ENCODE peak calls at places on chromosomes 3 and 15, in five cellular contexts. P is mesenchymal stem cell, I is H9, T is H1, D is trophoblast cell. R is an unnamed sample.

GRCh38 chr3:102745881-102746280 is 311.1 kb downstream of the ZPLD1 start:
- DNase-seq in P (no peak), I (no peak), T (no peak), D (no peak), R (no peak)

GRCh38 chr3:69959581-69959980 is 40.0 kb upstream of the SAMMSON start:
- DNase-seq in P (peak; percentile 59), I (no peak), T (no peak), D (no peak), R (no peak)

GRCh38 chr3:175484666-175485065 is 625.5 kb downstream of the NAALADL2 start:
- DNase-seq in P (peak; percentile 11), I (no peak), T (no peak), D (no peak), R (no peak)

GRCh38 chr3:16071246-16071645 is 103.2 kb upstream of the GALNT15 start:
- DNase-seq in P (no peak), I (no peak), T (no peak), D (no peak), R (no peak)

GRCh38 chr3:175749981-175750380 is 890.8 kb downstream of the NAALADL2 start:
- DNase-seq in P (no peak), I (no peak), T (no peak), D (no peak), R (no peak)

GRCh38 chr15:90641581-90642463 is 75.3 kb upstream of the BLM start:
- DNase-seq in P (no peak), I (no peak), T (no peak), D (peak; percentile 71), R (no peak)

GRCh38 chr15:67943961-67944674 is 104.3 kb upstream of the RNU6-1 start:
- DNase-seq in P (peak; percentile 8), I (no peak), T (no peak), D (no peak), R (no peak)

GRCh38 chr3:153783106-153783505 is 338.1 kb upstream of the ARHGEF26 start:
- DNase-seq in P (peak; percentile 40), I (no peak), T (no peak), D (no peak), R (no peak)

GRCh38 chr15:70271422-70272088 is 173.8 kb upstream of the TLE3 start:
- DNase-seq in P (peak; percentile 97), I (no peak), T (peak; percentile 33), D (peak; percentile 79), R (peak; percentile 43)

GRCh38 chr3:139564290-139564861 is 24.8 kb upstream of the RBP1 start:
- DNase-seq in P (no peak), I (peak; percentile 55), T (no peak), D (no peak), R (no peak)

GRCh38 chr3:172512363-172512762 is 10.9 kb downstream of the TNFSF10 start:
- DNase-seq in P (peak; percentile 41), I (no peak), T (no peak), D (peak; percentile 44), R (no peak)

GRCh38 chr3:194854290-194855024 is 168.8 kb downstream of the FAM43A start:
- DNase-seq in P (no peak), I (no peak), T (no peak), D (no peak), R (no peak)

GRCh38 chr3:66236281-66236680 is 15.5 kb downstream of the SLC25A26 start:
- DNase-seq in P (peak; percentile 12), I (no peak), T (no peak), D (no peak), R (no peak)

GRCh38 chr15:94395626-94396025 is 164.3 kb downstream of the MCTP2 start:
- DNase-seq in P (peak; percentile 13), I (no peak), T (no peak), D (no peak), R (no peak)

GRCh38 chr3:103218146-103218545 is 783.3 kb downstream of the ZPLD1 start:
- DNase-seq in P (no peak), I (no peak), T (no peak), D (no peak), R (no peak)

GRCh38 chr3:127786358-127787070 is 35.8 kb downstream of the MGLL start:
- DNase-seq in P (no peak), I (no peak), T (no peak), D (no peak), R (no peak)

GRCh38 chr3:185998136-185998535 is 60.3 kb upstream of the TRA2B start:
- DNase-seq in P (no peak), I (no peak), T (no peak), D (no peak), R (no peak)

GRCh38 chr15:67048281-67049279 is 16.8 kb upstream of the SMAD3 start:
- DNase-seq in P (peak; percentile 89), I (no peak), T (no peak), D (peak; percentile 91), R (no peak)

GRCh38 chr3:69282191-69282590 is 103.7 kb downstream of the FRMD4B start:
- DNase-seq in P (no peak), I (no peak), T (no peak), D (no peak), R (no peak)

GRCh38 chr3:107235923-107236315 is 141.3 kb upstream of the CCDC54 start:
- DNase-seq in P (peak; percentile 89), I (peak; percentile 38), T (no peak), D (peak; percentile 70), R (peak; percentile 66)

GRCh38 chr3:88059380-88060160 is 515 bp downstream of the ZNF654 start:
- DNase-seq in P (peak; percentile 25), I (no peak), T (no peak), D (no peak), R (peak; percentile 3)

GRCh38 chr3:44236485-44236908 is 5.2 kb upstream of the TOPAZ1 start:
- DNase-seq in P (peak; percentile 68), I (no peak), T (no peak), D (no peak), R (no peak)

GRCh38 chr3:38960953-38961622 is 90.7 kb downstream of the SCN11A start:
- DNase-seq in P (peak; percentile 60), I (peak; percentile 76), T (peak; percentile 39), D (peak; percentile 14), R (peak; percentile 17)

GRCh38 chr3:40206522-40206921 is 103.0 kb upstream of the EIF1B start:
- DNase-seq in P (no peak), I (no peak), T (no peak), D (no peak), R (no peak)

GRCh38 chr3:98657429-98657828 is 64.0 kb upstream of the CPOX start:
- DNase-seq in P (no peak), I (peak; percentile 78), T (peak; percentile 21), D (peak; percentile 67), R (peak; percentile 9)

GRCh38 chr3:69296995-69297394 is 88.9 kb downstream of the FRMD4B start:
- DNase-seq in P (no peak), I (no peak), T (no peak), D (no peak), R (no peak)

GRCh38 chr3:20310629-20311028 is 124.6 kb upstream of the SGO1 start:
- DNase-seq in P (no peak), I (no peak), T (no peak), D (peak; percentile 62), R (no peak)

GRCh38 chr3:79038636-79039035 is 729.2 kb downstream of the ROBO1 start:
- DNase-seq in P (no peak), I (no peak), T (no peak), D (no peak), R (no peak)

GRCh38 chr15:89358755-89359439 is 24.3 kb upstream of the POLG start:
- DNase-seq in P (peak; percentile 73), I (peak; percentile 84), T (no peak), D (peak; percentile 67), R (peak; percentile 78)

GRCh38 chr3:143897558-143898305 is 49.5 kb upstream of the SLC9A9 start:
- DNase-seq in P (peak; percentile 87), I (no peak), T (no peak), D (peak; percentile 23), R (peak; percentile 44)

GRCh38 chr3:150370982-150371381 is 37.1 kb upstream of the TSC22D2 start:
- DNase-seq in P (peak; percentile 37), I (no peak), T (no peak), D (no peak), R (no peak)

GRCh38 chr15:29631076-29632070 is 190.9 kb downstream of the TJP1 start:
- DNase-seq in P (no peak), I (no peak), T (no peak), D (no peak), R (no peak)

GRCh38 chr3:31815006-31815405 is 166.1 kb downstream of the OSBPL10 start:
- DNase-seq in P (peak; percentile 12), I (no peak), T (no peak), D (no peak), R (no peak)

GRCh38 chr3:177618873-177619771 is 421.8 kb upstream of the TBL1XR1 start:
- DNase-seq in P (no peak), I (no peak), T (no peak), D (no peak), R (no peak)

GRCh38 chr3:122824465-122825379 is 29.9 kb downstream of the SLC49A4 start:
- DNase-seq in P (peak; percentile 62), I (no peak), T (no peak), D (no peak), R (no peak)

GRCh38 chr15:63426552-63426951 is 44.9 kb upstream of the CA12 start:
- DNase-seq in P (no peak), I (no peak), T (no peak), D (no peak), R (no peak)
- H2BK12ac ChIP-seq in P (no peak overlapping the region), I (no peak overlapping the region), T (no peak overlapping the region), D (no peak overlapping the region), R (no peak overlapping the region)

GRCh38 chr3:27581852-27582251 is 97.7 kb upstream of the SLC4A7 start:
- DNase-seq in P (no peak), I (no peak), T (no peak), D (no peak), R (no peak)
- H2BK12ac ChIP-seq in P (no peak overlapping the region), I (no peak overlapping the region), T (no peak overlapping the region), D (no peak overlapping the region), R (no peak overlapping the region)

GRCh38 chr3:197874653-197875052 is 75.3 kb upstream of the RPL35A start:
- DNase-seq in P (no peak), I (no peak), T (no peak), D (no peak), R (no peak)
- H2BK12ac ChIP-seq in P (no peak overlapping the region), I (no peak overlapping the region), T (no peak overlapping the region), D (no peak overlapping the region), R (no peak overlapping the region)

GRCh38 chr3:148815316-148815715 is 12.3 kb upstream of the CPB1 start:
- DNase-seq in P (no peak), I (no peak), T (no peak), D (no peak), R (no peak)

GRCh38 chr3:148816971-148817519 is 10.6 kb upstream of the CPB1 start:
- DNase-seq in P (no peak), I (no peak), T (no peak), D (no peak), R (no peak)

GRCh38 chr3:148820885-148821284 is 6.7 kb upstream of the CPB1 start:
- DNase-seq in P (no peak), I (peak; percentile 31), T (no peak), D (no peak), R (no peak)

GRCh38 chr3:148816427-148816826 is 11.2 kb upstream of the CPB1 start:
- DNase-seq in P (no peak), I (no peak), T (no peak), D (no peak), R (no peak)

GRCh38 chr3:148815736-148816135 is 11.9 kb upstream of the CPB1 start:
- DNase-seq in P (no peak), I (no peak), T (no peak), D (no peak), R (no peak)
- H2BK12ac ChIP-seq in P (no peak overlapping the region), I (no peak overlapping the region), T (no peak overlapping the region), D (no peak overlapping the region), R (no peak overlapping the region)